ENCODE peak calls at places on chromosomes 7 and 10, in six cellular contexts. Z is endodermal cell, J is ovary, O is heart left ventricle, K is small intestine, F is Peyer's patch. U is an unnamed sample.

GRCh38 chr7:154777023-154777422 is 225.9 kb downstream of the PAXIP1 start:
- DNase-seq in J (no peak), F (no peak), K (no peak), Z (peak; percentile 70), O (no peak), U (no peak)

GRCh38 chr7:43568529-43568928 is 14.4 kb upstream of the STK17A start:
- DNase-seq in F (no peak), O (no peak), K (no peak), J (no peak), Z (no peak), U (no peak)

GRCh38 chr7:108455524-108455832 is 758 bp downstream of the NRCAM start:
- DNase-seq in F (no peak), O (peak; percentile 54), J (no peak), K (no peak), Z (no peak), U (no peak)

GRCh38 chr7:127437772-127438330 is 45.3 kb upstream of the ZNF800 start:
- DNase-seq in J (no peak), O (no peak), K (no peak), F (no peak), Z (no peak), U (no peak)

GRCh38 chr10:103226011-103226410 is 19.7 kb upstream of the RPEL1 start:
- DNase-seq in F (no peak), J (no peak), O (no peak), K (no peak), Z (no peak), U (no peak)

GRCh38 chr7:32091608-32092210 is 21.5 kb upstream of the PDE1C start:
- DNase-seq in O (no peak), K (no peak), J (no peak), F (no peak), Z (no peak), U (no peak)

GRCh38 chr7:28937593-28937992 is 20.5 kb downstream of the TRIL start:
- DNase-seq in K (no peak), Z (no peak), O (no peak), J (no peak), F (no peak), U (no peak)

GRCh38 chr10:22438714-22439113 is 93.4 kb downstream of the SPAG6 start:
- DNase-seq in J (no peak), F (no peak), K (no peak), O (no peak), Z (no peak), U (no peak)

GRCh38 chr7:476736-477360 is 42.8 kb downstream of the PDGFA start:
- DNase-seq in O (peak; percentile 61), K (no peak), Z (no peak), F (peak; percentile 38), J (peak; percentile 26), U (peak; percentile 22)

GRCh38 chr10:13162013-13162364 is 631 bp downstream of the MCM10 start:
- DNase-seq in J (no peak), O (no peak), F (no peak), K (no peak), Z (no peak), U (no peak)

GRCh38 chr7:114598946-114599345 is 184.3 kb downstream of the FOXP2 start:
- DNase-seq in F (no peak), K (no peak), O (no peak), Z (no peak), J (no peak), U (no peak)

GRCh38 chr7:45598697-45599520 is 24.7 kb downstream of the ADCY1 start:
- DNase-seq in O (no peak), Z (peak; percentile 24), J (peak; percentile 13), K (no peak), F (no peak), U (no peak)

GRCh38 chr10:4048245-4048864 is 263.3 kb upstream of the KLF6 start:
- DNase-seq in F (no peak), K (no peak), Z (no peak), O (no peak), J (no peak), U (no peak)

GRCh38 chr10:10222288-10222945 is 795.3 kb upstream of the CELF2 start:
- DNase-seq in F (no peak), J (no peak), O (no peak), K (no peak), Z (no peak), U (no peak)

GRCh38 chr7:44811093-44811492 is 14.6 kb downstream of the PPIA start:
- DNase-seq in K (peak; percentile 59), Z (no peak), O (no peak), J (no peak), F (no peak), U (no peak)

GRCh38 chr7:69651101-69651590 is 52.9 kb downstream of the AUTS2 start:
- DNase-seq in O (no peak), K (no peak), Z (no peak), J (no peak), F (no peak), U (no peak)

GRCh38 chr7:155237730-155238129 is 59.9 kb upstream of the INSIG1 start:
- DNase-seq in O (no peak), J (no peak), K (no peak), F (peak; percentile 15), Z (no peak), U (no peak)

GRCh38 chr7:55132890-55133551 is 114.2 kb downstream of the EGFR start:
- DNase-seq in K (peak; percentile 90), O (no peak), Z (no peak), J (no peak), F (peak; percentile 78), U (no peak)

GRCh38 chr7:86643478-86644281 is at the start of gene GRM3:
- DNase-seq in K (no peak), O (peak; percentile 53), F (no peak), J (peak; percentile 25), Z (peak; percentile 89), U (no peak)

GRCh38 chr10:17001297-17001744 is 128.3 kb downstream of the CUBN start:
- DNase-seq in Z (peak; percentile 28), J (peak; percentile 54), O (no peak), F (no peak), K (no peak), U (peak; percentile 78)

GRCh38 chr7:128904381-128905197 is 5.9 kb downstream of the KCP start:
- DNase-seq in F (peak; percentile 49), K (peak; percentile 66), O (no peak), Z (peak; percentile 60), J (no peak), U (no peak)

GRCh38 chr7:136914016-136914415 is 45.6 kb downstream of the CHRM2 start:
- DNase-seq in O (no peak), J (no peak), Z (no peak), K (no peak), F (no peak), U (no peak)

GRCh38 chr7:74026406-74027123 is 1.4 kb upstream of the ELN start:
- DNase-seq in O (peak; percentile 91), F (peak; percentile 84), K (peak; percentile 59), Z (peak; percentile 96), J (peak; percentile 92), U (peak; percentile 82)

GRCh38 chr10:103968441-103969391 is 1.8 kb downstream of the SLK start:
- DNase-seq in J (no peak), O (no peak), Z (no peak), F (no peak), K (no peak), U (no peak)

GRCh38 chr7:24477807-24478655 is 95.2 kb upstream of the PALS2 start:
- DNase-seq in Z (peak; percentile 75), O (no peak), K (no peak), J (no peak), F (no peak), U (peak; percentile 20)

GRCh38 chr10:78688221-78688944 is 380.4 kb upstream of the ZMIZ1 start:
- DNase-seq in K (no peak), F (no peak), Z (peak; percentile 29), O (no peak), J (no peak), U (no peak)

GRCh38 chr7:70574970-70575799 is 556.8 kb upstream of the GALNT17 start:
- DNase-seq in K (no peak), Z (peak; percentile 32), J (no peak), O (no peak), F (no peak), U (no peak)

GRCh38 chr7:129439963-129440625 is 5.9 kb downstream of the STRIP2 start:
- DNase-seq in O (no peak), F (no peak), Z (no peak), J (no peak), K (no peak), U (no peak)

GRCh38 chr7:65397730-65398142 is 24.1 kb downstream of the ZNF92 start:
- DNase-seq in J (no peak), F (no peak), Z (no peak), O (no peak), K (no peak), U (no peak)

GRCh38 chr10:74585231-74586087 is 240.9 kb upstream of the KAT6B start:
- DNase-seq in F (no peak), K (peak; percentile 35), J (no peak), Z (no peak), O (no peak), U (no peak)

DNA sequence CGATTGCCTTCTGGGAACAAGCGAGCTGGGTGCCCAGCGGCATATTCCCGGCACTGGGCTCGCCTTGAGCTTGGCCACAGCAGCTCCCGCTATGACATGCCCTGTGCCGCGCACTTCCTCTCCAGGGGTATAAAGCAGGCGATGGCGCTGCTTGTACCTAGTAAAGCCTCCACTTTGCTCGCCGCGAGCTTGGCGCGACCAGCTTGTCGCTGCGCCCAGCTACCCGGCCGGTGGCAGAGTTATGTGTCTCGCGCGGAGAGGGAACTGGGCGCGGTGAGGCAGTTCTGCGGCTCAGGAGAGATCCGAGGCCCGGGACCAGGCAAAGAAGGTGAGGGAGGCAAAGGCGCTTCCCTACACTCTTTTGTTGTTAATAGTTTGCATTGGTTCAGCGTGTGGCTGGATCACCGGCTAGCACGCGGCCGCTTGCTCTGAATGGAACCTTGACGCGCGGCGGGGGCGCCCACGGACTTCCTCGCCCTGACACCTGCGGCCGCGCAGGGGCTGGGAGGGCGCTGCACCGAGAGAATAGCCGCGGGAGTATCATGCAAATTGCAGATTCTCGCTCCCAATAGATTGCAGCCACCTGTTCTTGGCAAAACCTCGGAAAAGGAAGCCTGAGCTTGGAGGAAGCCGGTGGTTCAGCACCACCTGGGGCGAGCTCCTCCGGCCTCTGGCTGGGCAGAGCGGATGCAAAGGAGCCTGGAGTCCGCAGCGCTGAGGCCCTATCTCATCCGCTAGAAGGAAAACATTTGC is 3.0 kb upstream of the BUB3 start:
- DNase-seq in K (peak; percentile 19), J (no peak), F (no peak), Z (peak; percentile 86), O (no peak), U (peak; percentile 49)
- H3K27me3 ChIP-seq in K (peaks cover 48% of the 10 kb centered on the region), J (peaks cover 12% of the 10 kb centered on the region), F (no peaks in the 10 kb centered on the region), Z (peaks cover 75% of the 10 kb centered on the region), O (peaks cover 73% of the 10 kb centered on the region), U (peaks cover 3% of the 10 kb centered on the region)

DNA sequence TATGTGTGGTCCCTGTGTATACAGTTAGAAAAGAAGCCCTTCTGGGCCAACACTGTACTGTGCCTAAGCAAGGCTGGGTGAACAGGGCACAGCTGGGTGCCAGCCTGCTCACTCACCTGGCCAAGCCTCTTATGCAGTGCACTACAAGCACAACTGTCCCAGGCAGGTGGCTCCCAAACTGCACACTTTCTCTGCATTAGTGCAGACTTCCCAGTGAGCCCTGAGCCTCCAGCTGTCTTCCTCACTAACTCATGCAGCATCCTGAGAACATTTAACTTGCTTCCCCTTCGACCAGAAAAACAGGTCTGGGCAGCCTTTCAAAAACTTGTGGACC is 21.9 kb downstream of the TMEM72 start:
- DNase-seq in J (no peak), F (no peak), Z (no peak), O (no peak), K (no peak), U (no peak)
- H3K4me1 ChIP-seq in J (no peaks in the 10 kb centered on the region), F (peaks cover 4% of the 10 kb centered on the region), Z (no peaks in the 10 kb centered on the region), O (peaks cover 42% of the 10 kb centered on the region), K (no peaks in the 10 kb centered on the region), U (peaks cover 18% of the 10 kb centered on the region)

GRCh38 chr10:119103241-119103640 is 672 bp upstream of the DENND10 start:
- DNase-seq in J (no peak), K (no peak), Z (peak; percentile 49), O (no peak), F (no peak), U (no peak)
- H3K4me3 ChIP-seq in J (peak overlapping the region; percentile 23), K (no peak overlapping the region), Z (no peak overlapping the region), O (no peak overlapping the region), F (no peak overlapping the region), U (no peak overlapping the region)

GRCh38 chr10:32244011-32244410 is 102.9 kb downstream of the EPC1 start:
- DNase-seq in K (no peak), Z (no peak), O (no peak), J (no peak), F (no peak), U (no peak)
- H3K27me3 ChIP-seq in K (no peaks in the 10 kb centered on the region), Z (no peaks in the 10 kb centered on the region), O (no peaks in the 10 kb centered on the region), J (no peaks in the 10 kb centered on the region), F (no peaks in the 10 kb centered on the region), U (no peaks in the 10 kb centered on the region)